ENCODE peak calls at places on chromosomes 7 and 10, in four cellular contexts. C, O, S and W are unnamed samples.

GRCh38 chr10:27998178-27998953 is 513 bp downstream of the ODAD2 start:
- DNase-seq in S (peak), O (no peak), C (peak), W (peak)

GRCh38 chr10:116316533-116316932 is 7.7 kb upstream of the CCDC172 start:
- DNase-seq in O (no peak), S (no peak), C (no peak), W (no peak)

GRCh38 chr7:82247814-82248433 is 195.7 kb downstream of the CACNA2D1 start:
- DNase-seq in S (peak), O (no peak), C (no peak), W (no peak)

GRCh38 chr7:73606801-73607691 is 17.3 kb downstream of the MLXIPL start:
- DNase-seq in C (peak), O (peak), S (no peak), W (no peak)

GRCh38 chr7:113652501-113652900 is 266.3 kb downstream of the PPP1R3A start:
- DNase-seq in C (no peak), O (no peak), S (no peak), W (no peak)

GRCh38 chr7:40095226-40095625 is 39.2 kb downstream of the MPLKIP start:
- DNase-seq in S (no peak), C (no peak), O (no peak), W (no peak)

GRCh38 chr10:586151-586550 is 103.3 kb downstream of the DIP2C start:
- DNase-seq in S (no peak), C (no peak), O (no peak), W (no peak)

GRCh38 chr7:159227433-159227832 is 82.8 kb upstream of the VIPR2 start:
- DNase-seq in S (no peak), C (no peak), O (no peak), W (no peak)

GRCh38 chr10:75763652-75764051 is 332.2 kb downstream of the LRMDA start:
- DNase-seq in O (no peak), C (no peak), S (no peak), W (no peak)

GRCh38 chr10:13536674-13537366 is 8.0 kb upstream of the BEND7 start:
- DNase-seq in C (peak), O (no peak), S (peak), W (peak)

GRCh38 chr7:36611703-36612102 is 112.6 kb downstream of the AOAH start:
- DNase-seq in S (no peak), O (no peak), C (no peak), W (no peak)

GRCh38 chr10:3852147-3852904 is 67.3 kb upstream of the KLF6 start:
- DNase-seq in C (peak), S (peak), O (no peak), W (peak)

GRCh38 chr10:132740542-132741066 is 45.3 kb downstream of the NKX6-2 start:
- DNase-seq in S (no peak), O (no peak), C (no peak), W (no peak)